ENCODE peak calls at places on chromosomes 5 and 9, in five cellular contexts. C is heart right ventricle, N is mesendoderm, R is HT1080, F is iris pigment epithelial cell. W is an unnamed sample.

GRCh38 chr5:75668988-75669760 is 48.1 kb downstream of the POC5 start:
- DNase-seq in C (peak), F (peak), R (peak), N (peak), W (no peak)

GRCh38 chr5:174481737-174482136 is 242.6 kb upstream of the MSX2 start:
- DNase-seq in C (no peak), N (no peak), F (no peak), R (no peak), W (no peak)

GRCh38 chr9:128203024-128203841 is at the start of gene DNM1:
- DNase-seq in R (peak), F (peak), N (peak), C (no peak), W (peak)

GRCh38 chr5:131466171-131466766 is 168.8 kb downstream of the RAPGEF6 start:
- DNase-seq in N (no peak), C (no peak), R (peak), F (peak), W (no peak)

GRCh38 chr5:159049844-159050318 is 49.8 kb downstream of the EBF1 start:
- DNase-seq in N (peak), F (peak), C (peak), R (no peak), W (no peak)

GRCh38 chr9:35538361-35539234 is 48.7 kb downstream of the RUSC2 start:
- DNase-seq in R (no peak), F (peak), C (peak), N (peak), W (peak)

GRCh38 chr5:143051244-143052058 is 281.3 kb downstream of the ARHGAP26 start:
- DNase-seq in C (peak), N (peak), F (peak), R (peak), W (peak)

GRCh38 chr5:132446621-132447020 is 44.0 kb downstream of the IRF1 start:
- DNase-seq in F (peak), N (no peak), R (no peak), C (peak), W (no peak)

GRCh38 chr9:95127249-95128176 is 190.0 kb downstream of the FANCC start:
- DNase-seq in C (peak), N (peak), R (peak), F (peak), W (no peak)

GRCh38 chr5:160500776-160501175 is 79.1 kb downstream of the PTTG1 start:
- DNase-seq in N (no peak), F (no peak), R (no peak), C (peak), W (no peak)

GRCh38 chr5:180832638-180833068 is 28.4 kb downstream of the ZFP62 start:
- DNase-seq in N (no peak), F (no peak), R (no peak), C (no peak), W (no peak)

GRCh38 chr9:79641055-79641454 is 69.3 kb downstream of the TLE4 start:
- DNase-seq in C (no peak), F (no peak), N (no peak), R (no peak), W (no peak)

GRCh38 chr5:143432658-143433239 is 29.3 kb upstream of the NR3C1 start:
- DNase-seq in F (no peak), N (no peak), R (no peak), C (no peak), W (no peak)

W was measured in NCI-H82.